ENCODE peak calls at places on chromosomes 1 and 21, in eight cellular contexts. X is posterior cingulate gyrus, O is kidney glomerular epithelial cell, A is nephron progenitor cell, V is activated T-cell treated with anti-CD3 and anti-CD28 coated beads for 24 hours, R is tibial artery, Z is AG09309, F is frontal cortex. K is an unnamed sample.

GRCh38 chr1:205936846-205937707 is 6.2 kb downstream of the SLC26A9 start:
- DNase-seq in A (no peak), X (peak), R (no peak), Z (no peak), F (no peak), O (peak), V (no peak), K (no peak)

GRCh38 chr1:205319081-205320018 is 2.2 kb downstream of the NUAK2 start:
- DNase-seq in Z (peak), V (no peak), A (no peak), X (no peak), O (peak), R (peak), F (no peak), K (peak)

GRCh38 chr1:218711021-218711420 is 365.9 kb downstream of the TGFB2 start:
- DNase-seq in V (no peak), R (no peak), X (no peak), Z (no peak), F (no peak), O (no peak), A (no peak), K (no peak)

GRCh38 chr1:20290624-20291597 is at the start of gene VWA5B1:
- DNase-seq in Z (no peak), V (no peak), A (peak), X (no peak), O (no peak), F (no peak), R (no peak), K (no peak)

GRCh38 chr1:227728892-227729143 is 6.3 kb downstream of the JMJD4 start:
- DNase-seq in X (peak), A (no peak), V (no peak), Z (no peak), O (no peak), F (no peak), R (no peak), K (no peak)

GRCh38 chr1:87072904-87073303 is 158.5 kb downstream of the HS2ST1 start:
- DNase-seq in Z (no peak), O (no peak), V (no peak), X (no peak), R (no peak), A (no peak), F (no peak), K (no peak)

GRCh38 chr1:27133990-27134389 is 20.9 kb downstream of the SLC9A1 start:
- DNase-seq in Z (no peak), X (no peak), O (no peak), R (no peak), F (no peak), V (no peak), A (no peak), K (no peak)

GRCh38 chr1:172870901-172871606 is 179.7 kb downstream of the TNFSF18 start:
- DNase-seq in V (no peak), A (no peak), X (no peak), Z (no peak), F (no peak), R (no peak), O (no peak), K (no peak)

GRCh38 chr1:94463056-94463764 is 45.0 kb downstream of the ABCD3 start:
- DNase-seq in Z (no peak), A (no peak), F (no peak), V (no peak), X (no peak), O (no peak), R (no peak), K (no peak)

GRCh38 chr1:227370463-227371254 is 52.4 kb upstream of the CDC42BPA start:
- DNase-seq in F (no peak), Z (no peak), O (no peak), R (no peak), X (no peak), V (no peak), A (no peak), K (no peak)

GRCh38 chr1:1204998-1205768 is 1.2 kb downstream of the TNFRSF18 start:
- DNase-seq in V (no peak), F (no peak), O (no peak), Z (no peak), R (no peak), X (peak), A (peak), K (no peak)

GRCh38 chr21:29287383-29287782 is 11.3 kb upstream of the BACH1 start:
- DNase-seq in X (no peak), A (no peak), R (no peak), Z (no peak), V (no peak), F (no peak), O (no peak), K (no peak)

GRCh38 chr21:40186036-40186435 is 318.8 kb downstream of the PCP4 start:
- DNase-seq in R (no peak), O (no peak), A (no peak), F (no peak), X (no peak), V (no peak), Z (peak), K (no peak)

GRCh38 chr1:6317101-6317760 is 56.3 kb upstream of the GPR153 start:
- DNase-seq in F (no peak), V (no peak), R (no peak), X (no peak), O (no peak), A (no peak), Z (no peak), K (no peak)

GRCh38 chr1:85244271-85245053 is 15.0 kb downstream of the C1orf52 start:
- DNase-seq in X (no peak), A (no peak), Z (peak), R (no peak), O (peak), V (no peak), F (no peak), K (no peak)

GRCh38 chr1:98870959-98871903 is 133.4 kb downstream of the PLPPR5 start:
- DNase-seq in Z (no peak), R (no peak), A (no peak), O (no peak), F (no peak), X (no peak), V (peak), K (no peak)